ENCODE peak calls at places on chromosomes 11 and 22, in nine cellular contexts. M, C, W, S, D, B, A, J and R are unnamed samples.

GRCh38 chr11:36426226-36426848 is 83.7 kb downstream of the TRAF6 start:
- ATAC-seq in M (no peak), C (no peak), W (no peak), S (peak; percentile 68), D (no peak), B (no peak), A (no peak), J (no peak), R (no peak)

GRCh38 chr11:119754199-119754598 is 25.2 kb upstream of the NECTIN1 start:
- ATAC-seq in M (no peak), C (no peak), W (peak; percentile 72), S (no peak), D (no peak), B (no peak), A (no peak), J (no peak), R (no peak)

GRCh38 chr11:19628018-19628417 is 84.6 kb upstream of the NAV2 start:
- ATAC-seq in M (no peak), C (peak; percentile 89), W (peak; percentile 96), S (no peak), D (peak; percentile 71), B (no peak), A (peak; percentile 98), J (peak; percentile 21), R (peak; percentile 97)

GRCh38 chr11:36688132-36688531 is 90.1 kb upstream of the RAG2 start:
- ATAC-seq in M (no peak), C (no peak), W (no peak), S (no peak), D (no peak), B (no peak), A (no peak), J (no peak), R (no peak)

GRCh38 chr11:57729479-57729878 is 11.8 kb upstream of the SELENOH start:
- ATAC-seq in M (no peak), C (no peak), W (no peak), S (no peak), D (no peak), B (no peak), A (no peak), J (no peak), R (no peak)

GRCh38 chr11:120352405-120352804 is 16.2 kb downstream of the ARHGEF12 start:
- ATAC-seq in M (no peak), C (no peak), W (no peak), S (no peak), D (no peak), B (peak; percentile 66), A (peak; percentile 60), J (no peak), R (no peak)

GRCh38 chr11:46291441-46292143 is 14.1 kb downstream of the CREB3L1 start:
- ATAC-seq in M (peak; percentile 35), C (peak; percentile 21), W (no peak), S (no peak), D (no peak), B (no peak), A (peak; percentile 20), J (no peak), R (peak; percentile 37)

GRCh38 chr22:48554893-48555552 is 1272.7 kb downstream of the BRD1 start:
- ATAC-seq in M (peak; percentile 92), C (no peak), W (no peak), S (no peak), D (no peak), B (no peak), A (no peak), J (no peak), R (no peak)

GRCh38 chr11:12414641-12415040 is 37.3 kb downstream of the PARVA start:
- ATAC-seq in M (no peak), C (no peak), W (no peak), S (no peak), D (no peak), B (no peak), A (no peak), J (no peak), R (no peak)

GRCh38 chr11:883527-883926 is 27.1 kb downstream of the CHID1 start:
- ATAC-seq in M (no peak), C (no peak), W (no peak), S (no peak), D (no peak), B (no peak), A (peak; percentile 7), J (no peak), R (no peak)

GRCh38 chr11:116969694-116970093 is 128.5 kb downstream of the SIK3 start:
- ATAC-seq in M (no peak), C (no peak), W (no peak), S (no peak), D (no peak), B (no peak), A (no peak), J (no peak), R (no peak)

GRCh38 chr22:36725366-36726006 is 21.9 kb upstream of the CACNG2 start:
- ATAC-seq in M (no peak), C (no peak), W (no peak), S (no peak), D (no peak), B (no peak), A (no peak), J (no peak), R (no peak)

GRCh38 chr22:36727110-36727509 is 23.6 kb upstream of the CACNG2 start:
- ATAC-seq in M (no peak), C (no peak), W (no peak), S (no peak), D (no peak), B (no peak), A (no peak), J (no peak), R (no peak)

GRCh38 chr22:36726007-36726380 is 22.4 kb upstream of the CACNG2 start:
- ATAC-seq in M (no peak), C (no peak), W (no peak), S (no peak), D (no peak), B (no peak), A (no peak), J (no peak), R (no peak)

GRCh38 chr22:36722055-36722454 is 18.5 kb upstream of the CACNG2 start:
- ATAC-seq in M (no peak), C (no peak), W (no peak), S (no peak), D (no peak), B (no peak), A (no peak), J (no peak), R (no peak)

GRCh38 chr22:36724836-36725235 is 21.3 kb upstream of the CACNG2 start:
- ATAC-seq in M (no peak), C (no peak), W (no peak), S (no peak), D (no peak), B (no peak), A (no peak), J (no peak), R (no peak)
- H3K27me3 ChIP-seq in M (peaks cover 70% of the 10 kb centered on the region), C (peaks cover 42% of the 10 kb centered on the region), W (peaks cover 22% of the 10 kb centered on the region), S (no peaks in the 10 kb centered on the region), D (no peaks in the 10 kb centered on the region), B (no peaks in the 10 kb centered on the region), A (no peaks in the 10 kb centered on the region), J (peaks cover 17% of the 10 kb centered on the region), R (peaks cover 90% of the 10 kb centered on the region)

GRCh38 chr11:3008746-3009336 is 16.7 kb upstream of the NAP1L4 start:
- ATAC-seq in M (no peak), C (no peak), W (no peak), S (no peak), D (no peak), B (no peak), A (no peak), J (no peak), R (no peak)

GRCh38 chr11:3010521-3011275 is 18.6 kb upstream of the NAP1L4 start:
- ATAC-seq in M (no peak), C (no peak), W (no peak), S (no peak), D (no peak), B (no peak), A (no peak), J (no peak), R (peak; percentile 10)

GRCh38 chr11:3010004-3010403 is 17.9 kb upstream of the NAP1L4 start:
- ATAC-seq in M (no peak), C (no peak), W (no peak), S (no peak), D (no peak), B (no peak), A (no peak), J (no peak), R (no peak)

GRCh38 chr11:3007404-3008010 is 15.4 kb upstream of the NAP1L4 start:
- ATAC-seq in M (no peak), C (no peak), W (no peak), S (peak; percentile 13), D (no peak), B (peak; percentile 7), A (no peak), J (no peak), R (no peak)

DNA sequence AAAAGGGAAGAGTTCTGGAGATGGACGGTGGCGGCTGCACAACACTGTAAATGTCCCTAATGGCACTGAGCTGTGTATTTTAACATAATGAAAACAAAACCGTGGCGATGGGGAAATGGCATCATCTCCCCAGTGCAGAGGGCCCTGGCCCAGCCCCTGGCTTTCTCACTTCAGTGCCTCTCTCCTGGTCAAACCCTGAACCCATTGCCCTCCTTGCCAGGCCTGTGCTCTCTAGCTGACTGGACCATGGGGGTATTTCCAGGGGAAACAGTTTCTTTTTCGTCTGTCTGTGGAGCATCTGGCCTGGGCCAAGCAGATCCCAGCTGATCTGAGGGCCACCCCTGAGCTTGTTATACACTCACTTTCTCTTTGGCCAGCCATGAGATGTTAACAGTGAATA is 17.4 kb upstream of the NAP1L4 start:
- ATAC-seq in M (no peak), C (no peak), W (no peak), S (no peak), D (no peak), B (no peak), A (no peak), J (no peak), R (no peak)
- H3K27me3 ChIP-seq in M (no peaks in the 10 kb centered on the region), C (no peaks in the 10 kb centered on the region), W (no peaks in the 10 kb centered on the region), S (no peaks in the 10 kb centered on the region), D (no peaks in the 10 kb centered on the region), B (no peaks in the 10 kb centered on the region), A (no peaks in the 10 kb centered on the region), J (no peaks in the 10 kb centered on the region), R (no peaks in the 10 kb centered on the region)

DNA sequence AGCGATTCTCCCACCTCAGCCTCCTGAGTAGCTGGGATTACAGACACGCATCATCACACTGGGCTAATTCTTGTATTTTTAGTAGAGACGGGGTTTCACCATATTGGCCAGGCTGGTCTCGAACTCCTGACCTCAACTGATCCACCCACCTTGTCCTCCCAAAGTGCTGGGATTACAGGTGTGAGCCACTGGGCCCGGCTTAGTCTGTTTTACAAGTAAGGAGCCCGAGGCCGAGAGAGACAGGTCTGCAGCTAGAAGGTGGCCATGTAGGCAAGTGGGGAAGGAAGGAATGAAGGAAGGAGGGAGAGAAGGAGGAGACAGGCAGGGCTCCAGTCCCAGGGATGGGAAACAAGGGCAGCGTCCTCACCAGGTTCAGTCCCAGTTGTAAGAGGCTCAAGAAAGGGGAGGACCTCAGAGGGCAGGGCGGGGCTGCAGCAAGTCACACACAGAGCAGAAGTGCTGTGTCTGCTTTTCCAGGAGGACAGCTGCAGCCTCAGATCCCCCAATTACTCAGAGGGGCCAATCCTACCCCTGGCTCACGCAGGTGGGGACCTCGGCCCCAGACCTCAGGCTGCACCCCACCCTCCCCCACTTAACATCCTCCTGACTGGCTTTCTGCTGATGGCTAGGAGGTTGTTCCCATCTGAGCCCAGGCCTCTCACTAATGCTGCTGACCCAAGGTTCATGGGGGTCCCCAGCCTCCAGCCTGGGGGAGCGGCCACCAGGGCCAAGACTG is 53.8 kb upstream of the PRR5 start:
- ATAC-seq in M (no peak), C (no peak), W (peak; percentile 60), S (no peak), D (peak; percentile 24), B (peak; percentile 28), A (peak; percentile 55), J (peak; percentile 12), R (peak; percentile 75)
- H3K27me3 ChIP-seq in M (peaks cover 16% of the 10 kb centered on the region), C (peaks cover 13% of the 10 kb centered on the region), W (no peaks in the 10 kb centered on the region), S (no peaks in the 10 kb centered on the region), D (no peaks in the 10 kb centered on the region), B (no peaks in the 10 kb centered on the region), A (no peaks in the 10 kb centered on the region), J (peaks cover 4% of the 10 kb centered on the region), R (peaks cover 38% of the 10 kb centered on the region)

GRCh38 chr11:41943671-41944070 is 484.2 kb upstream of the LRRC4C start:
- ATAC-seq in M (no peak), C (no peak), W (no peak), S (no peak), D (no peak), B (no peak), A (no peak), J (peak; percentile 32), R (no peak)
- H3K27me3 ChIP-seq in M (no peaks in the 10 kb centered on the region), C (no peaks in the 10 kb centered on the region), W (no peaks in the 10 kb centered on the region), S (no peaks in the 10 kb centered on the region), D (no peaks in the 10 kb centered on the region), B (no peaks in the 10 kb centered on the region), A (no peaks in the 10 kb centered on the region), J (no peaks in the 10 kb centered on the region), R (no peaks in the 10 kb centered on the region)